ENCODE peak calls at places on chromosomes 5 and 9, in eight cellular contexts. One of them, this sample, is unnamed.

GRCh38 chr5:74934949-74935751 is 69.0 kb upstream of the FAM169A start:
- DNase-seq in neuronal stem cell: no peak
- DNase-seq in fibroblast of lung: peak; percentile 52
- DNase-seq in EL: peak; percentile 80
- DNase-seq in foreskin fibroblast: peak; percentile 88
- DNase-seq in stimulated activated naive CD4-positive, alpha-beta T cell: peak; percentile 70
- DNase-seq in ovary: no peak
- DNase-seq in activated naive CD4-positive, alpha-beta T cell: no peak
- DNase-seq in this sample: peak; percentile 5

GRCh38 chr5:178476531-178476930 is 113.7 kb downstream of the COL23A1 start:
- DNase-seq in neuronal stem cell: no peak
- DNase-seq in fibroblast of lung: no peak
- DNase-seq in EL: no peak
- DNase-seq in foreskin fibroblast: no peak
- DNase-seq in stimulated activated naive CD4-positive, alpha-beta T cell: no peak
- DNase-seq in ovary: no peak
- DNase-seq in activated naive CD4-positive, alpha-beta T cell: no peak
- DNase-seq in this sample: no peak

GRCh38 chr9:92527291-92527828 is 8.4 kb downstream of the ECM2 start:
- DNase-seq in neuronal stem cell: no peak
- DNase-seq in fibroblast of lung: no peak
- DNase-seq in EL: no peak
- DNase-seq in foreskin fibroblast: no peak
- DNase-seq in stimulated activated naive CD4-positive, alpha-beta T cell: no peak
- DNase-seq in ovary: no peak
- DNase-seq in activated naive CD4-positive, alpha-beta T cell: no peak
- DNase-seq in this sample: no peak

GRCh38 chr9:36560813-36561212 is 11.9 kb upstream of the MELK start:
- DNase-seq in neuronal stem cell: no peak
- DNase-seq in fibroblast of lung: no peak
- DNase-seq in EL: peak; percentile 64
- DNase-seq in foreskin fibroblast: no peak
- DNase-seq in stimulated activated naive CD4-positive, alpha-beta T cell: no peak
- DNase-seq in ovary: no peak
- DNase-seq in activated naive CD4-positive, alpha-beta T cell: no peak
- DNase-seq in this sample: no peak

GRCh38 chr5:73938938-73939320 is 312.9 kb downstream of the ARHGEF28 start:
- DNase-seq in neuronal stem cell: no peak
- DNase-seq in fibroblast of lung: no peak
- DNase-seq in EL: no peak
- DNase-seq in foreskin fibroblast: no peak
- DNase-seq in stimulated activated naive CD4-positive, alpha-beta T cell: no peak
- DNase-seq in ovary: no peak
- DNase-seq in activated naive CD4-positive, alpha-beta T cell: no peak
- DNase-seq in this sample: no peak

GRCh38 chr9:1647776-1648175 is 367.4 kb upstream of the SMARCA2 start:
- DNase-seq in neuronal stem cell: no peak
- DNase-seq in fibroblast of lung: no peak
- DNase-seq in EL: peak; percentile 47
- DNase-seq in foreskin fibroblast: peak; percentile 0
- DNase-seq in stimulated activated naive CD4-positive, alpha-beta T cell: no peak
- DNase-seq in ovary: no peak
- DNase-seq in activated naive CD4-positive, alpha-beta T cell: no peak
- DNase-seq in this sample: no peak

GRCh38 chr9:34630402-34631154 is 1.7 kb upstream of the ARID3C start:
- DNase-seq in neuronal stem cell: no peak
- DNase-seq in fibroblast of lung: no peak
- DNase-seq in EL: no peak
- DNase-seq in foreskin fibroblast: no peak
- DNase-seq in stimulated activated naive CD4-positive, alpha-beta T cell: no peak
- DNase-seq in ovary: no peak
- DNase-seq in activated naive CD4-positive, alpha-beta T cell: no peak
- DNase-seq in this sample: no peak

GRCh38 chr5:72848474-72849428 is 32.3 kb downstream of the TNPO1 start:
- DNase-seq in neuronal stem cell: peak; percentile 23
- DNase-seq in fibroblast of lung: no peak
- DNase-seq in EL: peak; percentile 47
- DNase-seq in foreskin fibroblast: no peak
- DNase-seq in stimulated activated naive CD4-positive, alpha-beta T cell: peak; percentile 31
- DNase-seq in ovary: peak; percentile 69
- DNase-seq in activated naive CD4-positive, alpha-beta T cell: peak; percentile 23
- DNase-seq in this sample: no peak

GRCh38 chr5:83632874-83633273 is 87.8 kb downstream of the HAPLN1 start:
- DNase-seq in neuronal stem cell: no peak
- DNase-seq in fibroblast of lung: peak; percentile 88
- DNase-seq in EL: peak; percentile 83
- DNase-seq in foreskin fibroblast: peak; percentile 81
- DNase-seq in stimulated activated naive CD4-positive, alpha-beta T cell: no peak
- DNase-seq in ovary: no peak
- DNase-seq in activated naive CD4-positive, alpha-beta T cell: no peak
- DNase-seq in this sample: no peak

GRCh38 chr5:13866792-13867191 is 77.7 kb downstream of the DNAH5 start:
- DNase-seq in neuronal stem cell: peak; percentile 63
- DNase-seq in fibroblast of lung: peak; percentile 5
- DNase-seq in EL: peak; percentile 47
- DNase-seq in foreskin fibroblast: no peak
- DNase-seq in stimulated activated naive CD4-positive, alpha-beta T cell: no peak
- DNase-seq in ovary: no peak
- DNase-seq in activated naive CD4-positive, alpha-beta T cell: no peak
- DNase-seq in this sample: no peak

GRCh38 chr9:89422151-89422918 is 75.6 kb downstream of the SEMA4D start:
- DNase-seq in neuronal stem cell: no peak
- DNase-seq in fibroblast of lung: no peak
- DNase-seq in EL: peak; percentile 66
- DNase-seq in foreskin fibroblast: no peak
- DNase-seq in stimulated activated naive CD4-positive, alpha-beta T cell: no peak
- DNase-seq in ovary: no peak
- DNase-seq in activated naive CD4-positive, alpha-beta T cell: no peak
- DNase-seq in this sample: no peak

GRCh38 chr9:95754533-95755420 is 120.7 kb upstream of the ERCC6L2 start:
- DNase-seq in neuronal stem cell: no peak
- DNase-seq in fibroblast of lung: no peak
- DNase-seq in EL: no peak
- DNase-seq in foreskin fibroblast: no peak
- DNase-seq in stimulated activated naive CD4-positive, alpha-beta T cell: no peak
- DNase-seq in ovary: no peak
- DNase-seq in activated naive CD4-positive, alpha-beta T cell: no peak
- DNase-seq in this sample: no peak

GRCh38 chr9:137728444-137729311 is 109.9 kb downstream of the EHMT1 start:
- DNase-seq in neuronal stem cell: no peak
- DNase-seq in fibroblast of lung: no peak
- DNase-seq in EL: no peak
- DNase-seq in foreskin fibroblast: no peak
- DNase-seq in stimulated activated naive CD4-positive, alpha-beta T cell: no peak
- DNase-seq in ovary: no peak
- DNase-seq in activated naive CD4-positive, alpha-beta T cell: no peak
- DNase-seq in this sample: no peak

GRCh38 chr5:108521841-108522506 is 140.1 kb upstream of the FBXL17 start:
- DNase-seq in neuronal stem cell: peak; percentile 58
- DNase-seq in fibroblast of lung: peak; percentile 75
- DNase-seq in EL: peak; percentile 64
- DNase-seq in foreskin fibroblast: peak; percentile 34
- DNase-seq in stimulated activated naive CD4-positive, alpha-beta T cell: peak; percentile 13
- DNase-seq in ovary: no peak
- DNase-seq in activated naive CD4-positive, alpha-beta T cell: no peak
- DNase-seq in this sample: peak; percentile 19

GRCh38 chr5:147673276-147673675 is 109.3 kb downstream of the JAKMIP2 start:
- DNase-seq in neuronal stem cell: no peak
- DNase-seq in fibroblast of lung: no peak
- DNase-seq in EL: no peak
- DNase-seq in foreskin fibroblast: no peak
- DNase-seq in stimulated activated naive CD4-positive, alpha-beta T cell: no peak
- DNase-seq in ovary: no peak
- DNase-seq in activated naive CD4-positive, alpha-beta T cell: no peak
- DNase-seq in this sample: peak; percentile 4

GRCh38 chr5:73365301-73365853 is 83.2 kb downstream of the FOXD1 start:
- DNase-seq in neuronal stem cell: no peak
- DNase-seq in fibroblast of lung: peak; percentile 92
- DNase-seq in EL: peak; percentile 84
- DNase-seq in foreskin fibroblast: peak; percentile 85
- DNase-seq in stimulated activated naive CD4-positive, alpha-beta T cell: no peak
- DNase-seq in ovary: no peak
- DNase-seq in activated naive CD4-positive, alpha-beta T cell: no peak
- DNase-seq in this sample: no peak

GRCh38 chr5:38845555-38846378 is at the start of gene OSMR:
- DNase-seq in neuronal stem cell: peak; percentile 29
- DNase-seq in fibroblast of lung: peak; percentile 99
- DNase-seq in EL: peak; percentile 99
- DNase-seq in foreskin fibroblast: peak; percentile 99
- DNase-seq in stimulated activated naive CD4-positive, alpha-beta T cell: no peak
- DNase-seq in ovary: peak; percentile 95
- DNase-seq in activated naive CD4-positive, alpha-beta T cell: no peak
- DNase-seq in this sample: no peak